ENCODE peak calls at places on chromosomes 2 and 18, in four cellular contexts. One of them, this sample, is unnamed.

GRCh38 chr2:85524567-85524923 is 14.4 kb upstream of the MAT2A start:
- DNase-seq in KBM-7: peak
- DNase-seq in tibial artery: no peak
- DNase-seq in caudate nucleus: no peak
- DNase-seq in this sample: no peak

GRCh38 chr2:126698991-126699390 is 43.0 kb downstream of the GYPC start:
- DNase-seq in KBM-7: no peak
- DNase-seq in caudate nucleus: no peak
- DNase-seq in tibial artery: no peak
- DNase-seq in this sample: no peak

GRCh38 chr18:51137891-51138290 is 59.6 kb downstream of the MEX3C start:
- DNase-seq in KBM-7: no peak
- DNase-seq in tibial artery: no peak
- DNase-seq in caudate nucleus: no peak
- DNase-seq in this sample: no peak

GRCh38 chr2:145038041-145038525 is 518.2 kb upstream of the ZEB2 start:
- DNase-seq in KBM-7: no peak
- DNase-seq in caudate nucleus: peak
- DNase-seq in tibial artery: no peak
- DNase-seq in this sample: no peak

GRCh38 chr2:112142525-112143078 is 4.4 kb downstream of the FBLN7 start:
- DNase-seq in tibial artery: no peak
- DNase-seq in caudate nucleus: no peak
- DNase-seq in KBM-7: no peak
- DNase-seq in this sample: peak

GRCh38 chr2:215653344-215654015 is 217.6 kb upstream of the FN1 start:
- DNase-seq in KBM-7: no peak
- DNase-seq in tibial artery: no peak
- DNase-seq in caudate nucleus: no peak
- DNase-seq in this sample: no peak

GRCh38 chr2:235095569-235095968 is 143.8 kb downstream of the SH3BP4 start:
- DNase-seq in tibial artery: no peak
- DNase-seq in KBM-7: no peak
- DNase-seq in caudate nucleus: no peak
- DNase-seq in this sample: no peak

GRCh38 chr2:113012436-113013335 is 7.4 kb downstream of the IL36A start:
- DNase-seq in tibial artery: no peak
- DNase-seq in caudate nucleus: no peak
- DNase-seq in KBM-7: no peak
- DNase-seq in this sample: no peak

GRCh38 chr2:85134255-85135065 is 1.3 kb downstream of the TCF7L1 start:
- DNase-seq in tibial artery: peak
- DNase-seq in caudate nucleus: peak
- DNase-seq in KBM-7: peak
- DNase-seq in this sample: no peak

GRCh38 chr2:203626952-203627681 is 79.3 kb upstream of the CD28 start:
- DNase-seq in tibial artery: no peak
- DNase-seq in KBM-7: no peak
- DNase-seq in caudate nucleus: no peak
- DNase-seq in this sample: no peak

GRCh38 chr2:99622578-99622977 is 132.8 kb upstream of the REV1 start:
- DNase-seq in KBM-7: no peak
- DNase-seq in caudate nucleus: no peak
- DNase-seq in tibial artery: no peak
- DNase-seq in this sample: no peak

GRCh38 chr2:235749121-235749780 is 255.4 kb downstream of the AGAP1 start:
- DNase-seq in caudate nucleus: no peak
- DNase-seq in tibial artery: no peak
- DNase-seq in KBM-7: no peak
- DNase-seq in this sample: no peak

GRCh38 chr18:26004827-26005226 is 85.6 kb downstream of the SS18 start:
- DNase-seq in KBM-7: peak
- DNase-seq in tibial artery: no peak
- DNase-seq in caudate nucleus: no peak
- DNase-seq in this sample: no peak

GRCh38 chr18:57113783-57114465 is 33.0 kb upstream of the BOD1L2 start:
- DNase-seq in caudate nucleus: peak
- DNase-seq in tibial artery: no peak
- DNase-seq in KBM-7: no peak
- DNase-seq in this sample: no peak

GRCh38 chr2:65728477-65729180 is 296.2 kb upstream of the SPRED2 start:
- DNase-seq in tibial artery: no peak
- DNase-seq in KBM-7: no peak
- DNase-seq in caudate nucleus: no peak
- DNase-seq in this sample: no peak

GRCh38 chr2:88885275-88885674 is 193.8 kb downstream of the RPIA start:
- DNase-seq in KBM-7: no peak
- DNase-seq in tibial artery: no peak
- DNase-seq in caudate nucleus: no peak
- DNase-seq in this sample: no peak

GRCh38 chr2:200264631-200265030 is 41.9 kb upstream of the SPATS2L start:
- DNase-seq in KBM-7: no peak
- DNase-seq in tibial artery: no peak
- DNase-seq in caudate nucleus: no peak
- DNase-seq in this sample: no peak

GRCh38 chr2:12071343-12071742 is 324.9 kb downstream of the LPIN1 start:
- DNase-seq in tibial artery: no peak
- DNase-seq in KBM-7: no peak
- DNase-seq in caudate nucleus: no peak
- DNase-seq in this sample: no peak

GRCh38 chr18:79796016-79796415 is 1.7 kb upstream of the KCNG2 start:
- DNase-seq in caudate nucleus: no peak
- DNase-seq in KBM-7: no peak
- DNase-seq in tibial artery: no peak
- DNase-seq in this sample: no peak

GRCh38 chr2:30456578-30456977 is 9.5 kb downstream of the LCLAT1 start:
- DNase-seq in caudate nucleus: no peak
- DNase-seq in tibial artery: no peak
- DNase-seq in KBM-7: no peak
- DNase-seq in this sample: no peak

GRCh38 chr18:79847606-79848293 is 50.0 kb downstream of the KCNG2 start:
- DNase-seq in tibial artery: no peak
- DNase-seq in KBM-7: no peak
- DNase-seq in caudate nucleus: no peak
- DNase-seq in this sample: no peak

GRCh38 chr2:9518163-9518562 is 37.5 kb downstream of the ADAM17 start:
- DNase-seq in caudate nucleus: no peak
- DNase-seq in KBM-7: no peak
- DNase-seq in tibial artery: no peak
- DNase-seq in this sample: no peak